ENCODE peak calls at places on chromosomes 2 and 18, in five cellular contexts. One of them, this sample, is unnamed.

GRCh38 chr2:133085646-133086045 is 415.6 kb upstream of the LYPD1 start:
- DNase-seq in mammary epithelial cell: no peak
- DNase-seq in cardiac fibroblast: no peak
- DNase-seq in activated CD8-positive, alpha-beta T cell treated with anti-CD3 and anti-CD28 coated beads for 36 hours: no peak
- DNase-seq in tibial artery: no peak
- DNase-seq in this sample: no peak

GRCh38 chr2:1625281-1626001 is 118.9 kb downstream of the PXDN start:
- DNase-seq in mammary epithelial cell: peak
- DNase-seq in cardiac fibroblast: peak
- DNase-seq in activated CD8-positive, alpha-beta T cell treated with anti-CD3 and anti-CD28 coated beads for 36 hours: no peak
- DNase-seq in tibial artery: no peak
- DNase-seq in this sample: peak

GRCh38 chr2:176679306-176679705 is 410.1 kb downstream of the MTX2 start:
- DNase-seq in mammary epithelial cell: no peak
- DNase-seq in cardiac fibroblast: no peak
- DNase-seq in activated CD8-positive, alpha-beta T cell treated with anti-CD3 and anti-CD28 coated beads for 36 hours: no peak
- DNase-seq in tibial artery: no peak
- DNase-seq in this sample: no peak

GRCh38 chr18:41197967-41198366 is 757.1 kb upstream of the PIK3C3 start:
- DNase-seq in mammary epithelial cell: no peak
- DNase-seq in cardiac fibroblast: no peak
- DNase-seq in activated CD8-positive, alpha-beta T cell treated with anti-CD3 and anti-CD28 coated beads for 36 hours: no peak
- DNase-seq in tibial artery: no peak
- DNase-seq in this sample: no peak

GRCh38 chr2:30368258-30368657 is 78.8 kb upstream of the LCLAT1 start:
- DNase-seq in mammary epithelial cell: no peak
- DNase-seq in cardiac fibroblast: no peak
- DNase-seq in activated CD8-positive, alpha-beta T cell treated with anti-CD3 and anti-CD28 coated beads for 36 hours: no peak
- DNase-seq in tibial artery: no peak
- DNase-seq in this sample: no peak

GRCh38 chr2:3051266-3051665 is 326.4 kb downstream of the EIPR1 start:
- DNase-seq in mammary epithelial cell: no peak
- DNase-seq in cardiac fibroblast: no peak
- DNase-seq in activated CD8-positive, alpha-beta T cell treated with anti-CD3 and anti-CD28 coated beads for 36 hours: peak
- DNase-seq in tibial artery: no peak
- DNase-seq in this sample: no peak

GRCh38 chr2:39660612-39661196 is 5.0 kb upstream of the TMEM178A start:
- DNase-seq in mammary epithelial cell: no peak
- DNase-seq in cardiac fibroblast: peak
- DNase-seq in activated CD8-positive, alpha-beta T cell treated with anti-CD3 and anti-CD28 coated beads for 36 hours: no peak
- DNase-seq in tibial artery: no peak
- DNase-seq in this sample: no peak

GRCh38 chr18:57846258-57846657 is 43.1 kb upstream of the ATP8B1 start:
- DNase-seq in mammary epithelial cell: peak
- DNase-seq in cardiac fibroblast: peak
- DNase-seq in activated CD8-positive, alpha-beta T cell treated with anti-CD3 and anti-CD28 coated beads for 36 hours: no peak
- DNase-seq in tibial artery: no peak
- DNase-seq in this sample: peak

GRCh38 chr2:68807821-68808266 is 63.4 kb downstream of the BMP10 start:
- DNase-seq in mammary epithelial cell: peak
- DNase-seq in cardiac fibroblast: peak
- DNase-seq in activated CD8-positive, alpha-beta T cell treated with anti-CD3 and anti-CD28 coated beads for 36 hours: no peak
- DNase-seq in tibial artery: peak
- DNase-seq in this sample: peak

GRCh38 chr2:10300997-10301945 is 1.4 kb upstream of the HPCAL1 start:
- DNase-seq in mammary epithelial cell: no peak
- DNase-seq in cardiac fibroblast: no peak
- DNase-seq in activated CD8-positive, alpha-beta T cell treated with anti-CD3 and anti-CD28 coated beads for 36 hours: peak
- DNase-seq in tibial artery: no peak
- DNase-seq in this sample: no peak

GRCh38 chr2:230737791-230738226 is 25.2 kb downstream of the CAB39 start:
- DNase-seq in mammary epithelial cell: no peak
- DNase-seq in cardiac fibroblast: peak
- DNase-seq in activated CD8-positive, alpha-beta T cell treated with anti-CD3 and anti-CD28 coated beads for 36 hours: no peak
- DNase-seq in tibial artery: no peak
- DNase-seq in this sample: peak

GRCh38 chr2:11290713-11291112 is 53.7 kb downstream of the ROCK2 start:
- DNase-seq in mammary epithelial cell: no peak
- DNase-seq in cardiac fibroblast: no peak
- DNase-seq in activated CD8-positive, alpha-beta T cell treated with anti-CD3 and anti-CD28 coated beads for 36 hours: no peak
- DNase-seq in tibial artery: no peak
- DNase-seq in this sample: no peak

GRCh38 chr2:72835403-72835802 is 9.6 kb upstream of the EXOC6B start:
- DNase-seq in mammary epithelial cell: no peak
- DNase-seq in cardiac fibroblast: no peak
- DNase-seq in activated CD8-positive, alpha-beta T cell treated with anti-CD3 and anti-CD28 coated beads for 36 hours: no peak
- DNase-seq in tibial artery: no peak
- DNase-seq in this sample: no peak

GRCh38 chr2:116696223-116696622 is 1118.3 kb upstream of the DDX18 start:
- DNase-seq in mammary epithelial cell: no peak
- DNase-seq in cardiac fibroblast: no peak
- DNase-seq in activated CD8-positive, alpha-beta T cell treated with anti-CD3 and anti-CD28 coated beads for 36 hours: no peak
- DNase-seq in tibial artery: no peak
- DNase-seq in this sample: peak

GRCh38 chr2:231387904-231388724 is 7.4 kb upstream of the B3GNT7 start:
- DNase-seq in mammary epithelial cell: peak
- DNase-seq in cardiac fibroblast: peak
- DNase-seq in activated CD8-positive, alpha-beta T cell treated with anti-CD3 and anti-CD28 coated beads for 36 hours: no peak
- DNase-seq in tibial artery: no peak
- DNase-seq in this sample: no peak

GRCh38 chr2:74806355-74806839 is 27.5 kb upstream of the HK2 start:
- DNase-seq in mammary epithelial cell: no peak
- DNase-seq in cardiac fibroblast: no peak
- DNase-seq in activated CD8-positive, alpha-beta T cell treated with anti-CD3 and anti-CD28 coated beads for 36 hours: no peak
- DNase-seq in tibial artery: no peak
- DNase-seq in this sample: no peak

GRCh38 chr2:31003717-31004116 is 134.5 kb downstream of the GALNT14 start:
- DNase-seq in mammary epithelial cell: no peak
- DNase-seq in cardiac fibroblast: no peak
- DNase-seq in activated CD8-positive, alpha-beta T cell treated with anti-CD3 and anti-CD28 coated beads for 36 hours: no peak
- DNase-seq in tibial artery: no peak
- DNase-seq in this sample: no peak

GRCh38 chr2:120883607-120884405 is 148.1 kb downstream of the GLI2 start:
- DNase-seq in mammary epithelial cell: no peak
- DNase-seq in cardiac fibroblast: no peak
- DNase-seq in activated CD8-positive, alpha-beta T cell treated with anti-CD3 and anti-CD28 coated beads for 36 hours: no peak
- DNase-seq in tibial artery: peak
- DNase-seq in this sample: no peak

GRCh38 chr18:54845788-54846187 is 17.5 kb downstream of the RAB27B start:
- DNase-seq in mammary epithelial cell: peak
- DNase-seq in cardiac fibroblast: no peak
- DNase-seq in activated CD8-positive, alpha-beta T cell treated with anti-CD3 and anti-CD28 coated beads for 36 hours: no peak
- DNase-seq in tibial artery: no peak
- DNase-seq in this sample: peak

GRCh38 chr2:238378230-238379095 is 48.3 kb upstream of the ASB1 start:
- DNase-seq in mammary epithelial cell: no peak
- DNase-seq in cardiac fibroblast: no peak
- DNase-seq in activated CD8-positive, alpha-beta T cell treated with anti-CD3 and anti-CD28 coated beads for 36 hours: peak
- DNase-seq in tibial artery: no peak
- DNase-seq in this sample: no peak

GRCh38 chr2:178512491-178512890 is 32.2 kb downstream of the PLEKHA3 start:
- DNase-seq in mammary epithelial cell: peak
- DNase-seq in cardiac fibroblast: no peak
- DNase-seq in activated CD8-positive, alpha-beta T cell treated with anti-CD3 and anti-CD28 coated beads for 36 hours: no peak
- DNase-seq in tibial artery: no peak
- DNase-seq in this sample: peak

GRCh38 chr18:58045265-58046086 is 1.4 kb downstream of the NEDD4L start:
- DNase-seq in mammary epithelial cell: peak
- DNase-seq in cardiac fibroblast: peak
- DNase-seq in activated CD8-positive, alpha-beta T cell treated with anti-CD3 and anti-CD28 coated beads for 36 hours: peak
- DNase-seq in tibial artery: no peak
- DNase-seq in this sample: peak

GRCh38 chr2:8544168-8544785 is 137.6 kb upstream of the ID2 start:
- DNase-seq in mammary epithelial cell: no peak
- DNase-seq in cardiac fibroblast: no peak
- DNase-seq in activated CD8-positive, alpha-beta T cell treated with anti-CD3 and anti-CD28 coated beads for 36 hours: no peak
- DNase-seq in tibial artery: peak
- DNase-seq in this sample: no peak

GRCh38 chr2:172113617-172114016 is 10.9 kb upstream of the DLX2 start:
- DNase-seq in mammary epithelial cell: no peak
- DNase-seq in cardiac fibroblast: peak
- DNase-seq in activated CD8-positive, alpha-beta T cell treated with anti-CD3 and anti-CD28 coated beads for 36 hours: no peak
- DNase-seq in tibial artery: no peak
- DNase-seq in this sample: no peak

GRCh38 chr2:143823856-143824255 is 694.6 kb downstream of the ARHGAP15 start:
- DNase-seq in mammary epithelial cell: no peak
- DNase-seq in cardiac fibroblast: peak
- DNase-seq in activated CD8-positive, alpha-beta T cell treated with anti-CD3 and anti-CD28 coated beads for 36 hours: no peak
- DNase-seq in tibial artery: no peak
- DNase-seq in this sample: no peak

GRCh38 chr2:70923378-70924015 is 12.2 kb upstream of the ATP6V1B1 start:
- DNase-seq in mammary epithelial cell: no peak
- DNase-seq in cardiac fibroblast: no peak
- DNase-seq in activated CD8-positive, alpha-beta T cell treated with anti-CD3 and anti-CD28 coated beads for 36 hours: peak
- DNase-seq in tibial artery: peak
- DNase-seq in this sample: no peak

GRCh38 chr2:161416633-161417427 is 733 bp downstream of the TBR1 start:
- DNase-seq in mammary epithelial cell: no peak
- DNase-seq in cardiac fibroblast: no peak
- DNase-seq in activated CD8-positive, alpha-beta T cell treated with anti-CD3 and anti-CD28 coated beads for 36 hours: no peak
- DNase-seq in tibial artery: no peak
- DNase-seq in this sample: no peak

GRCh38 chr2:210177769-210178168 is 6.6 kb upstream of the KANSL1L start:
- DNase-seq in mammary epithelial cell: no peak
- DNase-seq in cardiac fibroblast: no peak
- DNase-seq in activated CD8-positive, alpha-beta T cell treated with anti-CD3 and anti-CD28 coated beads for 36 hours: no peak
- DNase-seq in tibial artery: no peak
- DNase-seq in this sample: no peak

GRCh38 chr2:5102823-5103222 is 589.4 kb upstream of the SOX11 start:
- DNase-seq in mammary epithelial cell: no peak
- DNase-seq in cardiac fibroblast: no peak
- DNase-seq in activated CD8-positive, alpha-beta T cell treated with anti-CD3 and anti-CD28 coated beads for 36 hours: no peak
- DNase-seq in tibial artery: no peak
- DNase-seq in this sample: no peak

DNA sequence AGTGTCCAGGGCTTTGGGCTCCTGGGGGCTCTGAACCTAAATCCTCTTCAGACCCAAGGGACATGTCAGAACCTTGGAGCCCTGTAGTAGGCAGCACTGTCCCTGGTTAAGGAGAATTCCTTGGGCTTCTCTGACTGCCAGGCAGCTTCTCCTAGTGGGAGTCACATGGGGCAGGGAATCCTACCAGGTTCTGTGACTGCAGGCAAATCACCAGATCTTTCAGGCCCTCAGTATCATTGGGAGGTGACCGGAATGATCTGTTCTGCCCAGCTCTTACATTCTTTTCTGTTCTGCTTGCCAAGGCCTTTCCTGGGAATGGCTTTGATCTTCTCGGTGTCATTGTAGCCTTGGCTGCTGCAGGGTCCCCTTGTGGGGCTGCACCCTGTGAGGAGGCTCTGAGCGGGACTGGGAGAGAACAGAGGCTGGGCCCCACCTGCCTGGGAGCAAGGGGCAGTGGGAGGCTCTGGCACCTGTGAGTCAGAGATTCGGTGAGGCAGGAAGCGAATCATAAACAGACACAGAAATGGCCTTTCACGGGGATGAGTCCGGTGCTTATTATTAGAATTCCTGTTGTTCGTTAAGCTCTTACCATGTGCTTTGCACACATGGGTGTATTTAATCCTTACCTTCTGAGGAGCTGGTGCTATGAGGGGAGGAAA is 14.1 kb downstream of the CEP68 start:
- DNase-seq in mammary epithelial cell: peak
- DNase-seq in cardiac fibroblast: peak
- DNase-seq in activated CD8-positive, alpha-beta T cell treated with anti-CD3 and anti-CD28 coated beads for 36 hours: peak
- DNase-seq in tibial artery: no peak
- DNase-seq in this sample: peak
- TF ChIP-seq CTCF in mammary epithelial cell: peak
- TF ChIP-seq CTCF in cardiac fibroblast: peak
- TF ChIP-seq CTCF in activated CD8-positive, alpha-beta T cell treated with anti-CD3 and anti-CD28 coated beads for 36 hours: no peak
- TF ChIP-seq CTCF in tibial artery: no peak
- TF ChIP-seq CTCF in this sample: no peak

DNA sequence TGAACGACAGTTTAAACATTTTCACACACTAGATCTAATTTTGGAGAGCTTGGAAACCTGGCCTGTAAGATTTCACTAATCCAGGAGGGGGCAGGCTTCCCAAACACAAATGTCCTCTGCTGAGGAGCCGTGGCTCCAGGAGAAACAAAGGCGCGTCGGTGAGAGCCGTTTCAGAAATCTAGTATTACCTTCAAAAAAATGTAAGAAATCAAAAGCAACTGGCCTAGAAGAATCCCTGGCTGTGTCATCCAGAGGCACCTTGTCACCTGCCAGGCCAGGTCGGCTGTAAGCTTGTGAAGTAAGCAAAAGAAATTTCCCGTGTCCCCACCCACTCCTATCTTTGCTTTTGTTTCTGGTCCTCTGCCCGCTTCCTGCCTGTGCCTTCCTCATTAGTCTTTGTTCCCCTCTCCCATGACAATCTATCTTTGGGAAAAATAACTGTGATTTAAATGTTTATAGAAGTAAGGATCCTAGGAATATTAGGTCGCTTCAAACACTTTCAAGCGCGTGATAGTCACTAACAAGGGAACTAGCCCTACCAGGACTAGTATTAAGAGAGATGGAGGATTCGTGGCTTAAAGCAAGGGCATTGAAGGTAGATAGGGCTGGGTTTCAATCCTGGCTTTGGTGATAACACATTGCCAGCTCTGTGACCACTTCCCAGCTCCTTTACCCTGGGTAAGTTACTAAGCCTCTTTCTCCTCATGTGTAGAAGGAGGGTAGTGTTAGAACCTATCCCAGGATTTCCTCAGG is 99.5 kb upstream of the STK39 start:
- DNase-seq in mammary epithelial cell: peak
- DNase-seq in cardiac fibroblast: peak
- DNase-seq in activated CD8-positive, alpha-beta T cell treated with anti-CD3 and anti-CD28 coated beads for 36 hours: peak
- DNase-seq in tibial artery: peak
- DNase-seq in this sample: peak
- TF ChIP-seq CTCF in mammary epithelial cell: peak
- TF ChIP-seq CTCF in cardiac fibroblast: peak
- TF ChIP-seq CTCF in activated CD8-positive, alpha-beta T cell treated with anti-CD3 and anti-CD28 coated beads for 36 hours: peak
- TF ChIP-seq CTCF in tibial artery: peak
- TF ChIP-seq CTCF in this sample: peak

GRCh38 chr18:13180614-13181375 is 37.8 kb upstream of the LDLRAD4 start:
- DNase-seq in mammary epithelial cell: no peak
- DNase-seq in cardiac fibroblast: no peak
- DNase-seq in activated CD8-positive, alpha-beta T cell treated with anti-CD3 and anti-CD28 coated beads for 36 hours: no peak
- DNase-seq in tibial artery: no peak
- DNase-seq in this sample: no peak

GRCh38 chr18:13183790-13184189 is 34.8 kb upstream of the LDLRAD4 start:
- DNase-seq in mammary epithelial cell: no peak
- DNase-seq in cardiac fibroblast: peak
- DNase-seq in activated CD8-positive, alpha-beta T cell treated with anti-CD3 and anti-CD28 coated beads for 36 hours: no peak
- DNase-seq in tibial artery: no peak
- DNase-seq in this sample: no peak

GRCh38 chr18:13183359-13183758 is 35.2 kb upstream of the LDLRAD4 start:
- DNase-seq in mammary epithelial cell: no peak
- DNase-seq in cardiac fibroblast: peak
- DNase-seq in activated CD8-positive, alpha-beta T cell treated with anti-CD3 and anti-CD28 coated beads for 36 hours: no peak
- DNase-seq in tibial artery: no peak
- DNase-seq in this sample: no peak

GRCh38 chr18:13179566-13180113 is 38.9 kb upstream of the LDLRAD4 start:
- DNase-seq in mammary epithelial cell: no peak
- DNase-seq in cardiac fibroblast: no peak
- DNase-seq in activated CD8-positive, alpha-beta T cell treated with anti-CD3 and anti-CD28 coated beads for 36 hours: peak
- DNase-seq in tibial artery: no peak
- DNase-seq in this sample: no peak

GRCh38 chr18:13181765-13182164 is 36.8 kb upstream of the LDLRAD4 start:
- DNase-seq in mammary epithelial cell: no peak
- DNase-seq in cardiac fibroblast: no peak
- DNase-seq in activated CD8-positive, alpha-beta T cell treated with anti-CD3 and anti-CD28 coated beads for 36 hours: no peak
- DNase-seq in tibial artery: no peak
- DNase-seq in this sample: no peak
- TF ChIP-seq CTCF in mammary epithelial cell: no peak
- TF ChIP-seq CTCF in cardiac fibroblast: no peak
- TF ChIP-seq CTCF in activated CD8-positive, alpha-beta T cell treated with anti-CD3 and anti-CD28 coated beads for 36 hours: no peak
- TF ChIP-seq CTCF in tibial artery: no peak
- TF ChIP-seq CTCF in this sample: no peak

GRCh38 chr2:170996316-170996715 is 67.3 kb downstream of the GORASP2 start:
- DNase-seq in mammary epithelial cell: no peak
- DNase-seq in cardiac fibroblast: peak
- DNase-seq in activated CD8-positive, alpha-beta T cell treated with anti-CD3 and anti-CD28 coated beads for 36 hours: no peak
- DNase-seq in tibial artery: no peak
- DNase-seq in this sample: no peak
- TF ChIP-seq CTCF in mammary epithelial cell: no peak
- TF ChIP-seq CTCF in cardiac fibroblast: no peak
- TF ChIP-seq CTCF in activated CD8-positive, alpha-beta T cell treated with anti-CD3 and anti-CD28 coated beads for 36 hours: no peak
- TF ChIP-seq CTCF in tibial artery: no peak
- TF ChIP-seq CTCF in this sample: no peak